ENCODE peak calls at places on chromosome 2, in ten cellular contexts. One of them, this sample, is unnamed.

GRCh38 chr2:195646424-195646823 is 10.6 kb upstream of the SLC39A10 start:
- DNase-seq in mucosa of gallbladder: no peak
- DNase-seq in epithelial cell of esophagus: no peak
- DNase-seq in substantia nigra: no peak
- DNase-seq in MG63: no peak
- DNase-seq in GF-D8: no peak
- DNase-seq in colonic mucosa: no peak
- DNase-seq in globus pallidus: no peak
- DNase-seq in HCEC 1CT: no peak
- DNase-seq in brain microvascular endothelial cell: no peak
- DNase-seq in this sample: no peak

GRCh38 chr2:139529045-139529444 is 748.9 kb upstream of the NXPH2 start:
- DNase-seq in mucosa of gallbladder: no peak
- DNase-seq in epithelial cell of esophagus: no peak
- DNase-seq in substantia nigra: no peak
- DNase-seq in MG63: no peak
- DNase-seq in GF-D8: no peak
- DNase-seq in colonic mucosa: peak; percentile 24
- DNase-seq in globus pallidus: no peak
- DNase-seq in HCEC 1CT: no peak
- DNase-seq in brain microvascular endothelial cell: no peak
- DNase-seq in this sample: no peak

GRCh38 chr2:161166538-161167409 is 6.5 kb downstream of the TANK start:
- DNase-seq in mucosa of gallbladder: no peak
- DNase-seq in epithelial cell of esophagus: peak; percentile 68
- DNase-seq in substantia nigra: no peak
- DNase-seq in MG63: no peak
- DNase-seq in GF-D8: no peak
- DNase-seq in colonic mucosa: no peak
- DNase-seq in globus pallidus: no peak
- DNase-seq in HCEC 1CT: peak; percentile 29
- DNase-seq in brain microvascular endothelial cell: no peak
- DNase-seq in this sample: peak; percentile 73

GRCh38 chr2:225113356-225114015 is 71.2 kb upstream of the DOCK10 start:
- DNase-seq in mucosa of gallbladder: no peak
- DNase-seq in epithelial cell of esophagus: no peak
- DNase-seq in substantia nigra: no peak
- DNase-seq in MG63: no peak
- DNase-seq in GF-D8: no peak
- DNase-seq in colonic mucosa: no peak
- DNase-seq in globus pallidus: peak; percentile 77
- DNase-seq in HCEC 1CT: peak; percentile 19
- DNase-seq in brain microvascular endothelial cell: no peak
- DNase-seq in this sample: no peak

GRCh38 chr2:48767330-48767729 is 11.8 kb upstream of the LHCGR start:
- DNase-seq in mucosa of gallbladder: no peak
- DNase-seq in epithelial cell of esophagus: no peak
- DNase-seq in substantia nigra: no peak
- DNase-seq in MG63: no peak
- DNase-seq in GF-D8: no peak
- DNase-seq in colonic mucosa: no peak
- DNase-seq in globus pallidus: no peak
- DNase-seq in HCEC 1CT: no peak
- DNase-seq in brain microvascular endothelial cell: no peak
- DNase-seq in this sample: no peak

GRCh38 chr2:57937456-57937855 is 109.2 kb upstream of the VRK2 start:
- DNase-seq in mucosa of gallbladder: no peak
- DNase-seq in epithelial cell of esophagus: no peak
- DNase-seq in substantia nigra: no peak
- DNase-seq in MG63: no peak
- DNase-seq in GF-D8: no peak
- DNase-seq in colonic mucosa: no peak
- DNase-seq in globus pallidus: no peak
- DNase-seq in HCEC 1CT: no peak
- DNase-seq in brain microvascular endothelial cell: no peak
- DNase-seq in this sample: no peak

GRCh38 chr2:101367508-101367907 is 19.8 kb downstream of the CREG2 start:
- DNase-seq in mucosa of gallbladder: no peak
- DNase-seq in epithelial cell of esophagus: no peak
- DNase-seq in substantia nigra: no peak
- DNase-seq in MG63: no peak
- DNase-seq in GF-D8: no peak
- DNase-seq in colonic mucosa: no peak
- DNase-seq in globus pallidus: no peak
- DNase-seq in HCEC 1CT: no peak
- DNase-seq in brain microvascular endothelial cell: no peak
- DNase-seq in this sample: no peak

GRCh38 chr2:241907171-241907570 is 37.6 kb downstream of the RTP5 start:
- DNase-seq in mucosa of gallbladder: no peak
- DNase-seq in epithelial cell of esophagus: no peak
- DNase-seq in substantia nigra: no peak
- DNase-seq in MG63: no peak
- DNase-seq in GF-D8: no peak
- DNase-seq in colonic mucosa: no peak
- DNase-seq in globus pallidus: no peak
- DNase-seq in HCEC 1CT: no peak
- DNase-seq in brain microvascular endothelial cell: no peak
- DNase-seq in this sample: no peak

This sample was measured in activated naive CD8-positive, alpha-beta T cell treated with anti-CD3 and anti-CD28 coated beads for 36 hours.